ENCODE peak calls at places on chromosomes 6 and 20, in eight cellular contexts. M is H1, S is A549, A is HCT116, V is IMR-90, Z is HepG2, J is K562, P is GM12878. H is an unnamed sample.
A peak's percentile ranks its signal among the peaks of the same experiment; 100 is the strongest.

GRCh38 chr6:31528821-31529328 is at the start of gene MCCD1:
- DNase-seq in S (no peak), A (no peak), V (no peak), Z (no peak), J (no peak), M (no peak), P (no peak), H (no peak)

GRCh38 chr6:24419526-24419925 is 16.8 kb downstream of the MRS2 start:
- DNase-seq in S (no peak), Z (no peak), A (no peak), V (peak; percentile 10), M (no peak), P (no peak), J (no peak), H (no peak)

GRCh38 chr20:36181934-36182603 is 27.5 kb downstream of the EPB41L1 start:
- DNase-seq in Z (peak; percentile 78), M (no peak), S (no peak), A (no peak), J (peak; percentile 60), P (no peak), V (peak; percentile 87), H (no peak)

GRCh38 chr6:110036408-110037302 is 58.5 kb downstream of the GPR6 start:
- DNase-seq in V (no peak), M (no peak), S (no peak), P (no peak), J (no peak), Z (no peak), A (no peak), H (no peak)

GRCh38 chr20:37395921-37396519 is 50.1 kb downstream of the SRC start:
- DNase-seq in V (no peak), S (peak; percentile 55), P (no peak), Z (no peak), A (no peak), M (peak; percentile 39), J (peak; percentile 49), H (peak; percentile 67)

GRCh38 chr6:17086469-17086868 is 15.4 kb upstream of the STMND1 start:
- DNase-seq in S (peak; percentile 66), Z (peak; percentile 63), V (peak; percentile 83), P (no peak), J (peak; percentile 52), A (peak; percentile 75), M (no peak), H (peak; percentile 66)

GRCh38 chr20:44115181-44115580 is 71.8 kb downstream of the JPH2 start:
- DNase-seq in A (no peak), V (no peak), J (no peak), P (no peak), Z (no peak), S (no peak), M (no peak), H (no peak)

GRCh38 chr6:121848523-121849255 is 413.2 kb downstream of the GJA1 start:
- DNase-seq in J (no peak), M (no peak), S (no peak), V (peak; percentile 11), P (no peak), Z (no peak), A (no peak), H (no peak)

GRCh38 chr20:10634190-10634589 is 39.6 kb downstream of the JAG1 start:
- DNase-seq in A (no peak), M (no peak), J (no peak), Z (no peak), V (no peak), P (no peak), S (no peak), H (no peak)

GRCh38 chr20:15918631-15919030 is 654.6 kb downstream of the KIF16B start:
- DNase-seq in S (no peak), M (no peak), V (no peak), A (no peak), Z (no peak), J (no peak), P (no peak), H (no peak)

DNA sequence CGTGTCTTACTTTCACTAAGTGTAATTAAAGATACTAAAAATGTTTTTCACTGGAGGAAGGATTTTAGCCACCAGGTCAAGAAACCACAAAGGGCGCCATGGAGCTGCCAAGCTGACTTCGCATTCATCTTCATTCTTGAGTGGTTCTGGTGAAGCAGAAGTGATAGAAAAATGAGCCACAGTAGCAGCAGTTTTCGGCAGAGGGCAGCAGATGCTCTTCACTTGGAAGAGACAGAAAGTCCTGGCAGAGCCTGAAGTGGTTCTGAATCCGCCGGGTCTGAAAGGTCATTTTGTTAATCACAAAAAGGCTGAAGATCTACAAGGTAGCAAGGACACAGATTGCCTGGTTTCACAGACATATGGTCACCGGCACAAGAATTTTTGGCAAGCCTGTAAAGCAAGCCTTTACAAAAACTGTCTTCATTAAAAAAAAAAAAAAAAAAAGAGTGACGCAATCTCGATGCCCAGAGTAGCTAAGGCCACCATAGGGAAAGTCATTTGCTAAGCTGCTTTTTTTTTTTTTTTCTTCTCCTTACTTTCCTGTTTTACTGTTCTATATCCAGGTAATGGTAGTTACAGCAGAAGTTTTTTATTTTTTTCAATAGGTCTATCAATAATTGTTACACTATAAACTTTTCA is 345.1 kb upstream of the AGPAT4 start:
- DNase-seq in P (no peak), M (peak; percentile 31), Z (peak; percentile 49), S (peak; percentile 80), V (no peak), J (peak; percentile 51), A (peak; percentile 10), H (peak; percentile 64)
- TF ChIP-seq RAD21 in P (peak; percentile 18), M (peak; percentile 79), Z (no peak), S (peak; percentile 79), V (no peak), J (peak; percentile 27), A (peak; percentile 46), H (peak; percentile 87)

DNA sequence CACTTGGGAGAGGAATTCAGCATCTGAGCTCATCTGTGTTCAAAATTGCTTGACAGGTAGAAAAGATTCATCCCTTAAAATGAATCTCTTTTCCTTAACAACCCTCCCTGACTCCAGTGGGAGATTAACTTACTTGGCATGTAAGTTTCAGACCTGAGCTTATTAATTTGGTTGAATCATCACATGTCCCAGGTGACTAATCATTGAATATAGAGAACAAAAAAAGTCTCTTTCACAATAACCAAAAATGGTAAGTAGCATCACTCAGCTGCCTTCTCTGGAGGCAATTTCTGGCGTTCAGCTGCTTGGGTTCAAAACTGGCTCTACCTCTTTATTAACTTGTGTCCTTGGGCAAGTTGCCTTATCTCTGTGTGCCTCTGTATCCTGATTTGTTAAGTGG is 2.9 kb downstream of the C6orf141 start:
- DNase-seq in M (no peak), A (peak; percentile 63), V (peak; percentile 1), J (no peak), S (peak; percentile 17), Z (no peak), P (no peak), H (no peak)
- H3K4me3 ChIP-seq in M (peak overlapping the region; percentile 15), A (no peak overlapping the region), V (no peak overlapping the region), J (no peak overlapping the region), S (peak overlapping the region; percentile 65), Z (no peak overlapping the region), P (no peak overlapping the region), H (no peak overlapping the region)

DNA sequence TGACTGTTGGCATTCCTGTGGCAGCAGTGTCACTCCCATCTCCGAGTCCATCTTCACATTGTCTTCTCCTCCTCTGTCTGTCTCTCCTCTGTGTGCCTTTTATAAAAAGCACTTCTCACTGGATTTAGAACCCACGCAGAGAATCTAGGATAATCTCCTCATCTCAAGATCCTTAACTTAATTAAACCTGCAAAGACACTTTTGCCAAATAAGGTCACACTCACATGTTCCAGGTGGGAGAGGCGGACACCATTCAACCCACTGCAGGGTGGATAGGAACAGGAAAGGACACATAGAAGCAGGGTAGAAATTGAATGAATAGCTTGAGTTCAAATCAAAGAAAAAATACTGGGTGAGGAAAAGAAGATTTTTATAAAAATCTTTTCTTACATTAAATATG is 292.5 kb downstream of the PHACTR1 start:
- DNase-seq in Z (no peak), S (no peak), M (no peak), V (no peak), A (no peak), J (no peak), P (no peak), H (no peak)
- TF ChIP-seq CTCF in Z (no peak), S (no peak), M (no peak), V (no peak), A (no peak), J (no peak), P (no peak), H (no peak)

DNA sequence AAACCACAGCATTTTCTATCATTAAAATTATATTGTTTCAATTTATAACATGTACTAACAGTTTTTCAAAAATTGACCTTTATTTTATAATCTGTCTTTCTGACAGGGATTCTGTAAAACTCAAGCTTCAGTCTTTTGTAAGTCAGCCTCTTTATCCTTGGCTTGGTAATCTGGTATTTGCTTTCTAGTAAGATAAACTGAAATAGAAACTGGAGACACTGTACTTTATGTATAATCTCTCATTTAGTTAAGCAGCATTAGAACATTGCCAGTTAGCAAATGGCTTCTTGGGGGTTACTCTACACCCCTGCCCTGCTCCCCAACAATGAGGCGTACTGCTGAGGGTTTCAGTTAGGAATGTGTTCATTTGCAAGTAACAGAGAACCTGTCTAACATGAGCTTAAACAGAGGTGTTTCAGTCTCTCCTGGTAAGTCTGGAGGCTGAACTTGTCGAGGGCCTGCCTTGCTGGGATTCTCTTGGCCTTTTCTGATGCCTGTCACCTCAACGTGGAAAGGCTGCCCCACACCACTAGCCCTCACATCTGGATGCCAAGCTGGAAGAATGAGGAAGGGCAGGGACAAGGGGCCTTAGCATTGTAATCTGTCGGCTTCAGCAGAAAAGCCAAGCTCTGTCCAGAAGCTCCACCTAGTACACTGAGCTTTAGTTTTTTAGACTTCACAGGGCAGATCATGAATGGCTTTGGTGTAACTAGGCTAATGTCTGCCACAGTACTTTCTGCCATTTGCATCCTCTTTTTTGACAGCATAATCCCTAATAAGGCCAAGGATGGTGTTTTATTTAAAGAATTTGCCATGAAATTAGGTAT is 34.8 kb downstream of the SH3BGRL2 start:
- DNase-seq in Z (no peak), S (no peak), A (no peak), J (no peak), V (no peak), P (no peak), M (no peak), H (no peak)
- TF ChIP-seq RAD21 in Z (no peak), S (no peak), A (no peak), J (no peak), V (no peak), P (no peak), M (no peak), H (no peak)

GRCh38 chr6:117373211-117373813 is 52.4 kb downstream of the ROS1 start:
- DNase-seq in P (no peak), M (no peak), V (no peak), Z (no peak), S (no peak), J (no peak), A (no peak), H (no peak)
- H3K4me3 ChIP-seq in P (no peak overlapping the region), M (no peak overlapping the region), V (no peak overlapping the region), Z (no peak overlapping the region), S (no peak overlapping the region), J (no peak overlapping the region), A (no peak overlapping the region), H (no peak overlapping the region)

DNA sequence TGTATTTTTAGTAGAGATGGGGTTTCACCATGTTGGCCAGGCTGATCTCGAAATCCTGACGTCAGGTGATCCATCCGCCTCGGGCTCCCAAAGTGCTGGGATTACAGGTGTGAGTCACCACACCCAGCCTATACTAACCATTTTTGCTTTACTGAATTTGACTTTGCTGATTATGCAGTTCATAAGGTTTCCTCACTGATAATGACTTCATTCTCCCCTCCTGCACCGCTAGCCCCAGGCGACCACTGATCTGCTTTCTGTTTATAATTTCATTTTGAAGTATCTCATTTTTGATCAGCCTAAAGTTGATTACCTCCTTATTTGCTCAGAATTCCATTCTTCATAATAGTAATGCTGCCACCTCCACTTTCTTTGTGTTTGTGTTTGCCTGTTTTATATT is 48.7 kb upstream of the FAM83D start:
- DNase-seq in V (no peak), M (no peak), Z (no peak), S (no peak), A (no peak), J (no peak), P (no peak), H (no peak)
- TF ChIP-seq CTCF in V (no peak), M (no peak), Z (no peak), S (no peak), A (no peak), J (no peak), P (no peak), H (no peak)